ENCODE peak calls at places on chromosomes 6 and 20, in nine cellular contexts. N, M, L, J, R, T, C, G and U are unnamed samples.

GRCh38 chr20:38941726-38942389 is 15.6 kb downstream of the FAM83D start:
- ATAC-seq in C (peak), N (no peak), T (no peak), R (no peak), M (no peak), L (no peak), J (no peak), G (peak), U (no peak)

GRCh38 chr6:134111062-134111677 is 58.7 kb upstream of the SLC2A12 start:
- ATAC-seq in M (peak), N (peak), J (peak), C (peak), L (peak), T (peak), G (peak), R (peak), U (no peak)

GRCh38 chr6:80939480-80939879 is 813.0 kb downstream of the TENT5A start:
- ATAC-seq in C (no peak), G (no peak), T (no peak), M (no peak), N (no peak), R (no peak), J (no peak), L (no peak), U (no peak)

GRCh38 chr6:24922854-24923253 is 12.9 kb downstream of the RIPOR2 start:
- ATAC-seq in T (peak), M (no peak), R (no peak), N (no peak), G (no peak), J (no peak), C (no peak), L (no peak), U (no peak)

GRCh38 chr6:14464049-14464448 is 346.5 kb downstream of the CD83 start:
- ATAC-seq in G (no peak), L (no peak), T (no peak), N (peak), C (no peak), J (no peak), M (no peak), R (no peak), U (no peak)

GRCh38 chr6:111715321-111715720 is 109.6 kb upstream of the TRAF3IP2 start:
- ATAC-seq in M (no peak), R (no peak), N (no peak), G (no peak), T (peak), L (no peak), C (no peak), J (peak), U (no peak)

GRCh38 chr20:14951105-14951504 is 613.7 kb upstream of the FLRT3 start:
- ATAC-seq in J (no peak), T (no peak), N (no peak), G (peak), C (no peak), L (no peak), R (no peak), M (no peak), U (no peak)

GRCh38 chr6:71496018-71496800 is 207.6 kb downstream of the OGFRL1 start:
- ATAC-seq in G (no peak), N (no peak), J (no peak), L (no peak), M (peak), R (no peak), T (no peak), C (no peak), U (peak)

GRCh38 chr20:41369673-41370072 is 3.1 kb upstream of the EMILIN3 start:
- ATAC-seq in R (no peak), J (no peak), L (no peak), M (no peak), T (no peak), C (no peak), G (no peak), N (no peak), U (peak)

GRCh38 chr6:43800746-43801488 is 30.9 kb downstream of the VEGFA start:
- ATAC-seq in C (peak), L (no peak), J (no peak), T (no peak), G (no peak), N (peak), M (no peak), R (no peak), U (no peak)

GRCh38 chr6:34926655-34927054 is 37.6 kb downstream of the ANKS1A start:
- ATAC-seq in R (no peak), N (no peak), M (no peak), C (no peak), L (no peak), G (peak), J (peak), T (peak), U (no peak)

GRCh38 chr6:136890194-136890558 is 31.9 kb upstream of the SLC35D3 start:
- ATAC-seq in C (peak), G (no peak), R (no peak), M (peak), T (no peak), J (no peak), N (no peak), L (no peak), U (no peak)

GRCh38 chr6:53347250-53347920 is 1.4 kb downstream of the ELOVL5 start:
- ATAC-seq in J (peak), R (no peak), T (peak), N (no peak), M (peak), G (peak), L (no peak), C (peak), U (peak)

GRCh38 chr6:52893803-52894202 is 15.7 kb downstream of the GSTA3 start:
- ATAC-seq in R (no peak), G (no peak), T (peak), C (no peak), J (peak), L (no peak), N (no peak), M (no peak), U (no peak)

GRCh38 chr6:26474439-26474881 is 16.7 kb downstream of the BTN2A1 start:
- ATAC-seq in J (no peak), N (peak), M (peak), T (no peak), L (no peak), R (no peak), C (peak), G (no peak), U (peak)

GRCh38 chr6:1316482-1317220 is 4.8 kb downstream of the FOXQ1 start:
- ATAC-seq in N (peak), M (no peak), T (no peak), R (peak), J (no peak), L (no peak), C (peak), G (peak), U (peak)

GRCh38 chr20:62710886-62711702 is 2.5 kb downstream of the NTSR1 start:
- ATAC-seq in C (no peak), L (no peak), J (peak), T (peak), N (no peak), R (peak), G (peak), M (no peak), U (no peak)

GRCh38 chr20:23159256-23159922 is 73.3 kb upstream of the CD93 start:
- ATAC-seq in R (no peak), C (no peak), G (no peak), J (no peak), T (no peak), N (no peak), M (peak), L (peak), U (no peak)

GRCh38 chr6:14354919-14355572 is 237.5 kb downstream of the CD83 start:
- ATAC-seq in C (no peak), T (no peak), L (peak), R (no peak), G (peak), J (peak), N (no peak), M (peak), U (no peak)

GRCh38 chr6:50381106-50381415 is 331.3 kb upstream of the DEFB112 start:
- ATAC-seq in M (no peak), L (no peak), R (no peak), N (peak), T (no peak), C (peak), J (no peak), G (no peak), U (no peak)

GRCh38 chr6:165735065-165735464 is 72.0 kb upstream of the PDE10A start:
- ATAC-seq in T (no peak), G (no peak), M (no peak), N (no peak), R (no peak), J (no peak), C (no peak), L (no peak), U (no peak)

GRCh38 chr6:106134087-106134770 is 48.1 kb downstream of the PRDM1 start:
- ATAC-seq in J (no peak), G (peak), R (no peak), T (no peak), N (no peak), M (no peak), L (no peak), C (peak), U (no peak)

GRCh38 chr6:7166410-7167293 is 58.9 kb downstream of the RREB1 start:
- ATAC-seq in T (no peak), L (peak), N (peak), M (peak), R (no peak), J (no peak), G (peak), C (peak), U (no peak)